ENCODE peak calls at places on chromosomes 12 and 14, in seven cellular contexts. A is sigmoid colon, N is trophoblast cell, M is cardiac muscle cell, L is transverse colon, D is right cardiac atrium, X is body of pancreas. H is an unnamed sample. For H3K4me1, the result is how much of the 10 kb centered on the place peaks cover.

GRCh38 chr14:50521912-50522341 is 10.4 kb downstream of the MAP4K5 start:
- DNase-seq in L (no peak), D (no peak), X (no peak), A (no peak), M (no peak), N (no peak), H (no peak)

GRCh38 chr14:35341454-35342159 is 49.4 kb downstream of the PSMA6 start:
- DNase-seq in M (peak), A (peak), L (peak), N (peak), X (peak), D (peak), H (peak)

GRCh38 chr12:76080017-76080728 is 4.3 kb downstream of the NAP1L1 start:
- DNase-seq in D (no peak), N (peak), M (no peak), L (no peak), X (no peak), A (no peak), H (no peak)

GRCh38 chr14:31934767-31935266 is 142.3 kb upstream of the ARHGAP5 start:
- DNase-seq in N (peak), X (peak), M (peak), D (peak), L (peak), A (no peak), H (no peak)

GRCh38 chr14:50055461-50056228 is 60.7 kb downstream of the VCPKMT start:
- DNase-seq in X (no peak), D (no peak), M (no peak), A (no peak), L (no peak), N (peak), H (peak)

GRCh38 chr14:94097091-94097490 is 13.4 kb upstream of the IFI27 start:
- DNase-seq in N (no peak), D (no peak), M (no peak), X (no peak), A (no peak), L (no peak), H (no peak)

GRCh38 chr12:1529862-1530591 is 64.4 kb downstream of the FBXL14 start:
- DNase-seq in M (no peak), X (peak), A (peak), D (peak), N (no peak), L (peak), H (no peak)

GRCh38 chr12:62320054-62320453 is 59.9 kb downstream of the USP15 start:
- DNase-seq in D (no peak), N (no peak), X (no peak), M (no peak), A (no peak), L (no peak), H (no peak)

GRCh38 chr12:70045036-70045435 is 198.2 kb upstream of the CNOT2 start:
- DNase-seq in L (no peak), N (no peak), M (peak), A (no peak), X (no peak), D (no peak), H (no peak)

GRCh38 chr12:61798778-61799177 is 461.4 kb upstream of the USP15 start:
- DNase-seq in L (no peak), X (no peak), A (no peak), D (no peak), N (no peak), M (no peak), H (no peak)

GRCh38 chr12:110796952-110797351 is 49.8 kb upstream of the CCDC63 start:
- DNase-seq in L (no peak), N (peak), X (no peak), A (no peak), M (no peak), D (no peak), H (no peak)

GRCh38 chr14:66974397-66975025 is 214.7 kb upstream of the GARIN2 start:
- DNase-seq in D (no peak), A (no peak), X (no peak), N (no peak), L (no peak), M (peak), H (no peak)

GRCh38 chr14:24721772-24722171 is 87.8 kb upstream of the GZMB start:
- DNase-seq in N (no peak), X (no peak), A (no peak), D (no peak), M (peak), L (no peak), H (no peak)

GRCh38 chr12:53078425-53079225 is 565 bp downstream of the SPRYD3 start:
- DNase-seq in N (peak), A (peak), D (no peak), X (peak), L (peak), M (no peak), H (peak)

GRCh38 chr14:28245216-28245615 is 521.4 kb upstream of the FOXG1 start:
- DNase-seq in M (no peak), D (no peak), L (no peak), N (no peak), A (no peak), X (no peak), H (no peak)

GRCh38 chr12:46082473-46082872 is 92.1 kb upstream of the SCAF11 start:
- DNase-seq in N (no peak), X (no peak), A (no peak), L (no peak), M (no peak), D (no peak), H (no peak)

GRCh38 chr12:105982022-105982421 is 156.7 kb downstream of the NUAK1 start:
- DNase-seq in M (no peak), X (no peak), A (no peak), L (no peak), N (no peak), D (peak), H (peak)

GRCh38 chr14:56816575-56817391 is 6.5 kb upstream of the OTX2 start:
- DNase-seq in M (no peak), A (no peak), N (peak), X (no peak), D (no peak), L (no peak), H (no peak)

GRCh38 chr12:96571101-96571862 is 81.9 kb downstream of the CFAP54 start:
- DNase-seq in M (no peak), L (no peak), N (no peak), X (no peak), A (no peak), D (no peak), H (no peak)

GRCh38 chr14:22798528-22798927 is 16.7 kb downstream of the SLC7A7 start:
- DNase-seq in L (no peak), D (no peak), A (no peak), M (peak), N (peak), X (no peak), H (no peak)

GRCh38 chr12:26938660-26939185 is 453 bp downstream of the FGFR1OP2 start:
- DNase-seq in M (no peak), L (no peak), X (no peak), A (no peak), D (peak), N (no peak), H (no peak)

GRCh38 chr12:87020071-87020470 is 763.9 kb upstream of the MGAT4C start:
- DNase-seq in N (no peak), L (no peak), M (peak), D (no peak), A (no peak), X (no peak), H (no peak)

GRCh38 chr14:39665084-39665483 is 232.9 kb upstream of the FBXO33 start:
- DNase-seq in X (no peak), A (no peak), N (no peak), M (no peak), D (no peak), L (no peak), H (no peak)

GRCh38 chr12:55850893-55851292 is 8.2 kb upstream of the MMP19 start:
- DNase-seq in M (peak), N (peak), L (no peak), D (no peak), X (no peak), A (no peak), H (no peak)

GRCh38 chr14:68789002-68789797 is 3.7 kb downstream of the ZFP36L1 start:
- DNase-seq in N (peak), X (peak), M (peak), L (peak), D (peak), A (peak), H (peak)

GRCh38 chr12:75994069-75994740 is 37.4 kb downstream of the PHLDA1 start:
- DNase-seq in D (no peak), N (peak), X (no peak), M (no peak), A (no peak), L (no peak), H (no peak)

GRCh38 chr14:86541969-86542368 is 1012.0 kb downstream of the FLRT2 start:
- DNase-seq in D (no peak), M (peak), L (no peak), X (no peak), N (no peak), A (no peak), H (no peak)

GRCh38 chr12:71503579-71504470 is 64.2 kb downstream of the LGR5 start:
- DNase-seq in N (no peak), M (no peak), X (no peak), L (no peak), A (no peak), D (no peak), H (no peak)

GRCh38 chr14:88790501-88791251 is 2.1 kb downstream of the EML5 start:
- DNase-seq in D (no peak), A (no peak), M (no peak), X (no peak), N (no peak), L (no peak), H (no peak)

GRCh38 chr14:100236873-100237272 is 2.1 kb upstream of the YY1 start:
- DNase-seq in D (no peak), L (no peak), X (no peak), A (no peak), M (no peak), N (no peak), H (no peak)
- H3K4me3 ChIP-seq in D (peak), L (peak), X (no peak), A (peak), M (peak), N (no peak), H (peak)

GRCh38 chr12:74441872-74442271 is 95.8 kb upstream of the ATXN7L3B start:
- DNase-seq in N (no peak), A (no peak), X (no peak), D (no peak), M (no peak), L (no peak), H (no peak)
- H3K27ac ChIP-seq in N (no peak), A (no peak), X (no peak), D (no peak), M (no peak), L (no peak), H (no peak)

DNA sequence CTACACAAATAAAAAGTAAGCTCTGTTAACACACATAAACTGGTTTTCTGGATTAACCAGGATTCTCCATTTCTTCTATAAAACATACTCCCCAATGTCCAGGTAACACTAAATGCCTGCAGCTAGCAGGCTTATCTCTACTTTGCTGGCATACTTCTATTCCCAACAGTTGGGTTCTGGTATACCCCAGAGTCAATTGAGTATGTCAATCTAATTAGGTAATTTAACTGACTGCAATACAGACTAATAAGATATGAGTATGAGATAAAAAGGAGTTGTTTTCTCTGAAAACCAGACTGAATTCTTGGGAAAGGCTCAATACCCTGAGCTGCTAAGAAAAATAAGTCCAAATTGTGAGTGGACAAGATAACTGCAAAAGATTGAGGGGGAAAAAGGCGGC is 9.4 kb upstream of the NT5DC3 start:
- DNase-seq in D (no peak), N (no peak), M (no peak), X (no peak), A (no peak), L (no peak), H (no peak)
- H3K4me1 ChIP-seq in D (under half), N (under half), M (under half), X (under half), A (half or more), L (under half), H (under half)

GRCh38 chr12:92138144-92138543 is 7.5 kb downstream of the BTG1 start:
- DNase-seq in A (no peak), L (no peak), N (no peak), X (no peak), D (no peak), M (no peak), H (no peak)
- H3K4me3 ChIP-seq in A (peak), L (peak), N (no peak), X (no peak), D (peak), M (peak), H (peak)

DNA sequence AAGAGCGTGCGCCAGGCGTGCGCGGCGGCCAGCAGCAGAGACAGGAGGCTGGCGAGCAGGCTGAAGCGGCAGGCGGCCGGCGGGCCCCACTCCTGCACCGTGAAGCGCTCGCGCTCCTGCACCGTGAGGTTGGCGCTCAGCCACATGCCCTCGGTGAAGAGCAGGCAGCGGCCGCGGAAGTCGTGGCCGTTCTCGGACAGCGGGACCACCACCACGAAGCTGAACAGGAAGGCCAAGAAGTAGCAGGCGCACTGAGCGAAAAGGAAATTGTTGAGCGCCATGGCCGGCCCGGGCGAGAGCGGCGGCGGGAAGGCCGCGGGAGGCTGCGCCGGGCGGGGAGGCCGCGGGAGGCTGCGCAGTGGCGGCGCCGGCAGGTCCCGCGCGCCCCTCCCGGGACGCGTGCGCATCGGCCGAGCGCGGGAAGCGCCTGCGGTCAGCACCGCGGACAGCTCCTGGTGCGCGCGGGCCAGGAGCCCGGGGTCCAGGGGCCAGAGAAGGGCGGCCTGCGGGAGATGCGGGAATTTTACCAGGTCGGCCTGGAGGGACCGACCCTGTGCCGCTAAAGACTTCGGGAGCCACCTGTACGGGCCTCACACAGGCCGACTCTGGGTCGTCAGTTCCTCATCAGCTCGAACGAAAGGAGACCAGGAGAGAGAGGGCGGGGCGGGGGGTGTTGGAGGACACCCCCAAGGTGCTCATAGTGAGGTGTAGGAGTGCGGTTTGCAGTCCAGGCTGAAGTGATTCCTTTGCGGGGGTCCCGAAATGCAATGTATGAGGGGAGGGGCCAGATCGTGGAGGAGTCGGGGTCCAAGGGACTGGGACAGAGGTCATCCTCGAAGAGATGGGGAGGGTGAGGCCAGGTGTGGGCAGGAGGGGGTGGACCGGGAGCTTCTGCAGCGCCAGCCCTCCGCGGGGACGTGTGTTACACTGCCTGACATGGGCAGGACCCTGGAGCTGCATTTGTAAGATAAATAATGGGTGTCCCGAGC is at the start of gene TMEM179:
- DNase-seq in A (peak), L (no peak), M (peak), X (peak), N (peak), D (peak), H (no peak)
- H3K27ac ChIP-seq in A (no peak), L (no peak), M (no peak), X (no peak), N (no peak), D (no peak), H (no peak)

GRCh38 chr12:124683725-124684124 is 116.3 kb upstream of the NCOR2 start:
- DNase-seq in A (no peak), M (no peak), L (no peak), X (no peak), N (no peak), D (no peak), H (peak)
- H3K4me1 ChIP-seq in A (half or more), M (under half), L (under half), X (under half), N (half or more), D (under half), H (under half)

GRCh38 chr14:102056694-102057442 is 30.0 kb downstream of the HSP90AA1 start:
- DNase-seq in A (no peak), X (no peak), L (no peak), N (no peak), M (no peak), D (no peak), H (peak)

GRCh38 chr14:102058931-102059330 is 27.9 kb downstream of the HSP90AA1 start:
- DNase-seq in D (no peak), X (no peak), M (no peak), L (no peak), N (no peak), A (no peak), H (no peak)

GRCh38 chr14:102055181-102055901 is 31.5 kb downstream of the HSP90AA1 start:
- DNase-seq in L (no peak), N (peak), D (no peak), A (no peak), M (peak), X (peak), H (peak)

GRCh38 chr14:102057480-102058114 is 29.2 kb downstream of the HSP90AA1 start:
- DNase-seq in A (no peak), D (no peak), X (no peak), N (no peak), M (no peak), L (no peak), H (peak)

DNA sequence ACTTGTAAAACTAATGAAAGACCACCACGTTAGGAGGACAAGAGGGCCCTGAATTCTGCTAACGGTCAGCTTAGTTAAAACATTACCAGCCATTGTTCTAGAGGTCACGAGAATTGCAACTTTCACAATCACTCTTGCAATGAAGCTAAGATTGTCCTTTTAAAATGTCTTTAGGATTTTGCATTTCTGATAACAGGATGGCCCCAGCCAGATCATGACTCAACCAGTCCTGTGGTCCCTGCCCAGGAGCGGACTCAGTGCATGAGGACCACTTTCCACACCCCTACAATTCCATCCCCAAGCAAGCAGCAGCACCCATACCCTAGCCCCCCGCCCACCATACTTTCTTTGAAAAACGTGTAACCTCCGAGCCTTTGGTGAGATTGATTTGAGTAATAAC is 28.7 kb downstream of the HSP90AA1 start:
- DNase-seq in A (no peak), D (no peak), L (no peak), X (no peak), M (peak), N (no peak), H (no peak)
- H3K4me3 ChIP-seq in A (no peak), D (no peak), L (no peak), X (no peak), M (no peak), N (no peak), H (no peak)

GRCh38 chr12:513446-513845 is 53.7 kb downstream of the B4GALNT3 start:
- DNase-seq in A (no peak), L (no peak), M (no peak), N (peak), X (no peak), D (no peak), H (no peak)
- H3K27ac ChIP-seq in A (no peak), L (no peak), M (no peak), N (no peak), X (no peak), D (no peak), H (peak)

GRCh38 chr12:28088566-28089277 is 101.5 kb upstream of the CCDC91 start:
- DNase-seq in L (no peak), D (no peak), M (peak), A (no peak), N (no peak), X (no peak), H (no peak)
- H3K4me1 ChIP-seq in L (under half), D (under half), M (under half), A (under half), N (under half), X (under half), H (under half)

GRCh38 chr12:124385219-124385969 is 90.5 kb downstream of the RFLNA start:
- DNase-seq in D (no peak), N (peak), A (no peak), L (no peak), M (peak), X (no peak), H (no peak)
- H3K4me3 ChIP-seq in D (no peak), N (no peak), A (no peak), L (no peak), M (no peak), X (no peak), H (no peak)